ENCODE peak calls at places on chromosome 7, in ten cellular contexts. I is stomach, P is H1, O is upper lobe of left lung, B is HCT116, H is Panc1, S is GM12878, R is suprapubic skin, M is GM23338, D is spleen. Z is an unnamed sample.

GRCh38 chr7:22810843-22811242 is 11.8 kb downstream of the TOMM7 start:
- DNase-seq in I (no peak), P (no peak), O (no peak), B (no peak), H (no peak), S (no peak), R (no peak), M (peak; percentile 68), D (no peak), Z (no peak)

GRCh38 chr7:9026121-9026520 is 592.7 kb downstream of the NXPH1 start:
- DNase-seq in I (no peak), P (no peak), O (no peak), B (no peak), H (no peak), S (no peak), R (no peak), M (no peak), D (no peak), Z (no peak)

GRCh38 chr7:120743128-120743527 is 114.8 kb downstream of the TSPAN12 start:
- DNase-seq in I (no peak), P (no peak), O (no peak), B (no peak), H (peak; percentile 65), S (no peak), R (no peak), M (no peak), D (no peak), Z (no peak)

GRCh38 chr7:98548981-98549380 is 68.1 kb upstream of the NPTX2 start:
- DNase-seq in I (no peak), P (no peak), O (no peak), B (no peak), H (no peak), S (no peak), R (no peak), M (no peak), D (no peak), Z (no peak)

GRCh38 chr7:91894781-91895480 is 14.4 kb upstream of the MTERF1 start:
- DNase-seq in I (no peak), P (no peak), O (no peak), B (no peak), H (no peak), S (no peak), R (no peak), M (no peak), D (no peak), Z (no peak)

GRCh38 chr7:67209256-67209655 is 212.6 kb downstream of the TYW1 start:
- DNase-seq in I (no peak), P (no peak), O (no peak), B (no peak), H (no peak), S (no peak), R (no peak), M (no peak), D (no peak), Z (no peak)

GRCh38 chr7:148722340-148723165 is 23.9 kb downstream of the CUL1 start:
- DNase-seq in I (peak; percentile 53), P (no peak), O (peak; percentile 35), B (no peak), H (no peak), S (no peak), R (no peak), M (no peak), D (no peak), Z (no peak)

GRCh38 chr7:49187543-49188268 is 263.4 kb downstream of the CDC14C start:
- DNase-seq in I (no peak), P (no peak), O (no peak), B (no peak), H (no peak), S (no peak), R (no peak), M (peak; percentile 20), D (no peak), Z (no peak)

GRCh38 chr7:127997226-127997922 is 33.9 kb downstream of the LRRC4 start:
- DNase-seq in I (no peak), P (no peak), O (no peak), B (no peak), H (no peak), S (no peak), R (no peak), M (peak; percentile 62), D (no peak), Z (no peak)

GRCh38 chr7:127995157-127995865 is 35.9 kb downstream of the LRRC4 start:
- DNase-seq in I (no peak), P (no peak), O (no peak), B (no peak), H (no peak), S (no peak), R (no peak), M (no peak), D (no peak), Z (no peak)

GRCh38 chr7:127996253-127997071 is 34.8 kb downstream of the LRRC4 start:
- DNase-seq in I (no peak), P (no peak), O (no peak), B (no peak), H (no peak), S (no peak), R (no peak), M (no peak), D (no peak), Z (no peak)

GRCh38 chr7:127993987-127994386 is 37.2 kb downstream of the LRRC4 start:
- DNase-seq in I (no peak), P (no peak), O (no peak), B (no peak), H (no peak), S (no peak), R (no peak), M (no peak), D (no peak), Z (no peak)

GRCh38 chr7:127995866-127996215 is 35.4 kb downstream of the LRRC4 start:
- DNase-seq in I (no peak), P (no peak), O (no peak), B (no peak), H (no peak), S (no peak), R (no peak), M (no peak), D (peak; percentile 50), Z (no peak)
- H3K4me1 ChIP-seq in I (peaks cover 8% of the 10 kb centered on the region), P (peaks cover 11% of the 10 kb centered on the region), O (peaks cover 32% of the 10 kb centered on the region), B (no peaks in the 10 kb centered on the region), H (no peaks in the 10 kb centered on the region), S (peaks cover 7% of the 10 kb centered on the region), R (peaks cover 4% of the 10 kb centered on the region), M (peaks cover 17% of the 10 kb centered on the region), D (peaks cover 47% of the 10 kb centered on the region), Z (peaks cover 44% of the 10 kb centered on the region)

GRCh38 chr7:45921699-45922519 is 837 bp upstream of the IGFBP3 start:
- DNase-seq in I (no peak), P (peak; percentile 87), O (no peak), B (peak; percentile 44), H (no peak), S (no peak), R (no peak), M (peak; percentile 85), D (no peak), Z (peak; percentile 89)

GRCh38 chr7:45919947-45920542 is 1.0 kb downstream of the IGFBP3 start:
- DNase-seq in I (no peak), P (no peak), O (no peak), B (no peak), H (no peak), S (no peak), R (no peak), M (no peak), D (no peak), Z (peak; percentile 89)

GRCh38 chr7:45919231-45919825 is 1.7 kb downstream of the IGFBP3 start:
- DNase-seq in I (no peak), P (no peak), O (no peak), B (no peak), H (no peak), S (no peak), R (no peak), M (no peak), D (no peak), Z (no peak)

GRCh38 chr7:45921381-45921698 is 268 bp upstream of the IGFBP3 start:
- DNase-seq in I (no peak), P (peak; percentile 68), O (no peak), B (no peak), H (no peak), S (no peak), R (no peak), M (no peak), D (no peak), Z (peak; percentile 75)

DNA sequence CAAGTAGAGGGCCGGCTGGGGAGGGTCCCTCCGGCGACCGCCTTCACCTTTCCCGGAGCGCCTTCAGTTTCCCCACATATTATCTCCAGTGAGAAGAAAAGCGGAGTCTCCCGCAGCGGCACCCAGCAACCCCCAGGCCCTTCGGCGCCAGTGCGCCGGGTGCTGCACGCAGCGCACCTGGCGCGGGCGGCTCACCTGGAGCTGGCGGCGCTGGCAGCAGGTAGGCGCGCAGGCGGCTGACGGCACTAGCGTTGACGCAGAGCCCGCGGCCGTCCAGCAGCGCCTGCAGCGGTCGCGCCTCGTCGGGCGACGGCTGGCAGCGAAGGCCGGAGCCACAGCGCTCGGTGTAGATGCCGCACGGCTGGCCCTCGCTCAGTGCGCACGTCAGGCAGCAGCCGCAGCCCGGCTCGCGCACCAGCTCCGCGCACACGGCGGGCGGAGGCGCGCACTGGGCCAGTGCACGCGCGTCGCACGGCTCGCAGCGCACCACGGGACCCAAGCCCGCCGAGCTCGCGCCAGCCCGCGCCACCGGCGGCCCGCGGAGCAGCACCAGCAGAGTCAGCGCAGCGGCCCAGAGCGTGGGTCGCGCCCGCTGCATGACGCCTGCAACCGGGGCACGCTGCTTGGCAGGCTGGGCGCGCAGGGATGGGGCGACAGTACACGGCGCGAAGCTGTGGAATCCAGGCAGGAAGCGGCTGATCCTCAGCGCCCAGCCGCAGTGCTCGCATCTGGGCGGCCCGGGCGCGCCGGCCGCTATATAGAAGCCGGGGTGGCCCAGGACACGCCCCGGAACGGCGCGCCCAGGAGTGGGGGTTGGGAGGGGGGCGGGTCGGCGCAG is at the start of gene IGFBP3:
- DNase-seq in I (no peak), P (peak; percentile 76), O (no peak), B (no peak), H (no peak), S (no peak), R (no peak), M (peak; percentile 85), D (no peak), Z (peak; percentile 82)
- TF ChIP-seq POLR2AphosphoS5 in I (no peak), P (peak; percentile 26), O (no peak), B (no peak), H (no peak), S (no peak), R (no peak), M (peak; percentile 64), D (peak; percentile 77), Z (peak; percentile 11)

GRCh38 chr7:968205-968754 is 7.1 kb downstream of the COX19 start:
- DNase-seq in I (no peak), P (no peak), O (no peak), B (no peak), H (no peak), S (no peak), R (no peak), M (no peak), D (no peak), Z (no peak)
- H3K4me1 ChIP-seq in I (peaks cover 34% of the 10 kb centered on the region), P (peaks cover 2% of the 10 kb centered on the region), O (peaks cover 33% of the 10 kb centered on the region), B (no peaks in the 10 kb centered on the region), H (peaks cover 17% of the 10 kb centered on the region), S (peaks cover 8% of the 10 kb centered on the region), R (peaks cover 38% of the 10 kb centered on the region), M (no peaks in the 10 kb centered on the region), D (peaks cover 88% of the 10 kb centered on the region), Z (peaks cover 57% of the 10 kb centered on the region)

GRCh38 chr7:5578441-5579024 is 154.9 kb upstream of the TNRC18 start:
- DNase-seq in I (no peak), P (no peak), O (no peak), B (no peak), H (no peak), S (no peak), R (no peak), M (no peak), D (no peak), Z (no peak)

GRCh38 chr7:5572439-5572838 is 148.8 kb upstream of the TNRC18 start:
- DNase-seq in I (no peak), P (no peak), O (no peak), B (no peak), H (no peak), S (no peak), R (no peak), M (no peak), D (no peak), Z (no peak)

GRCh38 chr7:5574770-5575269 is 151.2 kb upstream of the TNRC18 start:
- DNase-seq in I (no peak), P (peak; percentile 64), O (peak; percentile 42), B (no peak), H (no peak), S (no peak), R (no peak), M (peak; percentile 70), D (peak; percentile 76), Z (no peak)
- TF ChIP-seq POLR2AphosphoS5 in I (no peak), P (no peak), O (peak; percentile 9), B (no peak), H (no peak), S (no peak), R (no peak), M (no peak), D (no peak), Z (no peak)

Z was measured in esophagus muscularis mucosa.